ENCODE peak calls at places on chromosomes 12 and 14, in five cellular contexts. S, P, Y, R and A are unnamed samples.

GRCh38 chr12:4271433-4272013 is 2.0 kb upstream of the CCND2 start:
- DNase-seq in S (no peak), P (no peak), Y (no peak), R (no peak), A (no peak)

GRCh38 chr12:128810182-128811127 is 13.3 kb downstream of the SLC15A4 start:
- DNase-seq in S (no peak), P (no peak), Y (no peak), R (peak; percentile 33), A (no peak)

GRCh38 chr12:57242329-57242690 is 8.7 kb downstream of the STAC3 start:
- DNase-seq in S (no peak), P (no peak), Y (no peak), R (peak; percentile 58), A (no peak)

GRCh38 chr12:41460906-41461305 is 272.8 kb downstream of the PDZRN4 start:
- DNase-seq in S (no peak), P (no peak), Y (no peak), R (no peak), A (no peak)

GRCh38 chr14:32331227-32331597 is 2.1 kb downstream of the AKAP6 start:
- DNase-seq in S (peak; percentile 36), P (no peak), Y (no peak), R (no peak), A (no peak)

GRCh38 chr12:67482751-67483661 is 165.5 kb upstream of the DYRK2 start:
- DNase-seq in S (peak; percentile 66), P (peak; percentile 55), Y (no peak), R (peak; percentile 77), A (peak; percentile 2)

GRCh38 chr12:30753761-30754382 is 879 bp downstream of the CAPRIN2 start:
- DNase-seq in S (peak; percentile 13), P (no peak), Y (peak; percentile 31), R (no peak), A (no peak)

GRCh38 chr14:28577711-28578131 is 188.9 kb upstream of the FOXG1 start:
- DNase-seq in S (peak; percentile 38), P (peak; percentile 5), Y (peak; percentile 12), R (no peak), A (no peak)

GRCh38 chr12:54036620-54037359 is 3.9 kb downstream of the HOXC5 start:
- DNase-seq in S (peak; percentile 60), P (no peak), Y (no peak), R (no peak), A (no peak)

GRCh38 chr14:34035177-34035933 is 84.5 kb upstream of the EGLN3 start:
- DNase-seq in S (peak; percentile 96), P (peak; percentile 47), Y (no peak), R (no peak), A (no peak)

GRCh38 chr14:55446127-55446736 is 5.8 kb upstream of the TBPL2 start:
- DNase-seq in S (peak; percentile 81), P (peak; percentile 49), Y (peak; percentile 80), R (peak; percentile 71), A (peak; percentile 44)

GRCh38 chr14:34257505-34257904 is 204.5 kb downstream of the SPTSSA start:
- DNase-seq in S (peak; percentile 67), P (peak; percentile 12), Y (no peak), R (no peak), A (no peak)

GRCh38 chr14:24147761-24148428 is 597 bp downstream of the RNF31 start:
- DNase-seq in S (no peak), P (no peak), Y (no peak), R (no peak), A (no peak)

GRCh38 chr12:63853978-63854377 is 9.5 kb downstream of the SRGAP1 start:
- DNase-seq in S (no peak), P (no peak), Y (no peak), R (no peak), A (no peak)

GRCh38 chr14:93007225-93007997 is 84.5 kb downstream of the CHGA start:
- DNase-seq in S (peak; percentile 86), P (peak; percentile 46), Y (no peak), R (peak; percentile 54), A (peak; percentile 36)

GRCh38 chr12:47811070-47811391 is 8.7 kb downstream of the HDAC7 start:
- DNase-seq in S (no peak), P (no peak), Y (no peak), R (no peak), A (no peak)

GRCh38 chr12:47811581-47812484 is 7.9 kb downstream of the HDAC7 start:
- DNase-seq in S (peak; percentile 65), P (no peak), Y (peak; percentile 83), R (peak; percentile 45), A (no peak)

GRCh38 chr12:47808049-47808448 is 11.7 kb downstream of the HDAC7 start:
- DNase-seq in S (no peak), P (no peak), Y (peak; percentile 85), R (peak; percentile 43), A (no peak)

GRCh38 chr12:47807338-47807737 is 12.4 kb downstream of the HDAC7 start:
- DNase-seq in S (no peak), P (no peak), Y (no peak), R (no peak), A (no peak)

DNA sequence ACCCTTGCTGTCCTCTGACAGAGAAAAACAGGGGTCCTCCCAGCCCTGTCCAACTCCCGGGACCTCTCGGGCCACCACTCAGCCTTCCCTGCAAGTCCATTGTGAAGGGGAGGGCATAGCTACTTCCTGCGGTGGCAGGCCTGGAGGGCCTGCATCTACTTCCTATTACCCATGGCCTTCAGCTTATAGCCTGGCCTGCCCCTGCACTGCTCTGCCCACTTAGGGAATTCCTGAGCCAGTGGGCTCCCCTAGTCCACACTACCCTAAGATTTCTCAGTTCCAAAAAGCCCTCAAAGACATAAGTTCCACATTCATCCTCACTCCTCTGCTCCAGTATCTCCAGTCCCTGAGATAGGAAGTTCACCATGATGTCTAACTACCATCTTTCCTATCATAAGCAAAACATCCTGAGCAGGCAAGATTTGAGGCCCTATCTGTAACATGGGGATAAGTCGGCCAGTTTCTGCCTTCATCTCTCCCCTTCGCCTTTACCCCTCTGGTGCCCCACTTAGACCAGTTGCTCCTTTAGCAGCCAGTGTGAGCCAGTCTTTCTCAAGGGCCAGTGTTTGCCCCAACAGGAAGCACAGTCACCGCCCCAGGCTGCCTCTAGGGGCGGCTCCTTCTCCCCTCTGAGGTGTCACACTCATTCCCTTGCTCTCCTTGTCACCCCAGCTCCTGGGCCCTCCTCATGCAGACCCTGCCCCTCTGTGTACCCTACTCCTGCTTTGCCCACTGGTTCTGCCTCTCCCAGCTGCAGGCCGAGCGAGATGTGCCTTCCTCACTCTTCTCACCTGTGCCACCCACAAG is 10.9 kb downstream of the HDAC7 start:
- DNase-seq in S (peak; percentile 71), P (no peak), Y (peak; percentile 60), R (no peak), A (no peak)
- H3K4me3 ChIP-seq in S (no peak overlapping the region), P (no peak overlapping the region), Y (no peak overlapping the region), R (no peak overlapping the region), A (no peak overlapping the region)

GRCh38 chr12:108966378-108967151 is 54.3 kb downstream of the SVOP start:
- DNase-seq in S (no peak), P (no peak), Y (no peak), R (no peak), A (no peak)

GRCh38 chr12:108972226-108972757 is 48.6 kb downstream of the SVOP start:
- DNase-seq in S (peak; percentile 20), P (no peak), Y (no peak), R (no peak), A (no peak)

GRCh38 chr12:108969622-108970021 is 51.2 kb downstream of the SVOP start:
- DNase-seq in S (no peak), P (no peak), Y (no peak), R (no peak), A (no peak)

GRCh38 chr12:108964391-108965166 is 56.3 kb downstream of the SVOP start:
- DNase-seq in S (no peak), P (no peak), Y (no peak), R (no peak), A (no peak)

DNA sequence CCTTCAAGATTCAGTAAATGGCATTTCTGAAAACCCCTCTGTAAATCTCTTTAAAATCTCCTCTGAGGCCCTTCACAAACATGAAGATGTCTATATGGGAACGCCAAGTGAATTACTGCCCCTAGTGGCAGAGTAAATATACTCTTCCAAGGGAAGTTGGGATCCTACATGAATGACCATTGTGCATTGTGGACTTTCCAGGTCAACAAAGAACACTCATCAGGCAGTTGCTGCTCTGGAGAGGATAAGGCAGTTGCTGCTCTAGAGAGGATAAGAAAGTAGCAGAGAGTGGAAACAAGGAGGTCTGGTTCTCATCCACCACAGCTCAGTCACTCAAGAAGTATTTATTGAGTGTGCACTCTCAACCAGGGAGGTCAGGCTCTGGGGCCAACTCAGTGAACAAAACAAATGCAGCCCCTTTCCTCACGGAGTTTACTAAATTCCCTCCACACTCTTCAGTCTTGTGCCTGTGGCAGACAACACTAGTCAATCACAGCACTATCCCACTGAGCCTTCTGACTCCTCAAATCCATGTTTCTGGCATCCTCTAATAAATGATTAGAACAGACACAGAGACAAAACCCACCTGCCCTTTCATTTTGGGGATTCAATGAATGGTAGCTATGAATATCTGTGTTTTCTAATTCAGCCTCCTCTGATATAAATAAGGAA is 52.9 kb downstream of the SVOP start:
- DNase-seq in S (peak; percentile 17), P (no peak), Y (no peak), R (no peak), A (no peak)
- TF ChIP-seq CTCF in S (peak; percentile 46), P (peak; percentile 64), Y (peak; percentile 24), R (no peak), A (peak; percentile 62)

DNA sequence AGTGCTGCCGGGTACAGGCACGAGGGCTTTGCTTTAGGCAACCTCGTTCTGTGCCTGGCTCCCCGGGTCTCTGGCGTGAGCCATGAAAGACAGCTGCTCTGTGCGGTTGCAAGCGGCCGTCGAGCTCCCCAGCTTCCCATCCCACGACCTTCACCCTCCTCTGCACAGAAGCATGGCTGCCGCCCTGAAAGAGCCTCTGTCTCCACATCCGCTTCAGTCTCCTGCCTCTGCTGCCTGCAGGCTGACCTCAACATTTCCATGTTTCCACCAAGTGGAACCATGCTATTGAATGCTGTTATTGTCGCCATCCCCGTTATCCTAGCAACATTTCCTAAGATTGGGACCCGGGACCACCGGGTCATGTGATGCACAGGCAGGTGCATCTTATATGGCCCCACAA is 57.1 kb downstream of the KDM2B start:
- DNase-seq in S (no peak), P (no peak), Y (no peak), R (no peak), A (no peak)
- H3K4me3 ChIP-seq in S (no peak overlapping the region), P (no peak overlapping the region), Y (no peak overlapping the region), R (no peak overlapping the region), A (no peak overlapping the region)

GRCh38 chr14:101083564-101084435 is 180.3 kb upstream of the RTL1 start:
- DNase-seq in S (peak; percentile 12), P (no peak), Y (no peak), R (no peak), A (no peak)
- TF ChIP-seq CTCF in S (peak; percentile 32), P (no peak), Y (peak; percentile 10), R (no peak), A (peak; percentile 33)

GRCh38 chr14:74962059-74962458 is 6.7 kb upstream of the PGF start:
- DNase-seq in S (no peak), P (no peak), Y (no peak), R (no peak), A (no peak)
- H3K4me3 ChIP-seq in S (no peak overlapping the region), P (no peak overlapping the region), Y (no peak overlapping the region), R (no peak overlapping the region), A (no peak overlapping the region)